ENCODE peak calls at places on chromosomes 12 and 14, in seven cellular contexts. Y is pancreas, C is fibroblast of lung, J is prostate gland, E is stomach, I is body of pancreas, K is uterus. O is an unnamed sample.

GRCh38 chr14:93207468-93208308 is 632 bp downstream of the UBR7 start:
- DNase-seq in Y (peak; percentile 40), C (peak; percentile 65), J (no peak), E (peak; percentile 40), I (peak; percentile 54), K (no peak), O (no peak)

GRCh38 chr14:100223332-100224171 is 15.4 kb upstream of the YY1 start:
- DNase-seq in Y (no peak), C (no peak), J (no peak), E (no peak), I (no peak), K (no peak), O (no peak)

GRCh38 chr12:122946690-122947271 is 19.5 kb downstream of the ABCB9 start:
- DNase-seq in Y (peak; percentile 40), C (peak; percentile 100), J (peak; percentile 93), E (peak; percentile 85), I (peak; percentile 86), K (peak; percentile 73), O (no peak)

GRCh38 chr14:22926316-22926715 is 2.9 kb downstream of the PRMT5 start:
- DNase-seq in Y (no peak), C (peak; percentile 41), J (no peak), E (no peak), I (no peak), K (no peak), O (no peak)

GRCh38 chr12:124365726-124366430 is 71.0 kb downstream of the RFLNA start:
- DNase-seq in Y (no peak), C (no peak), J (no peak), E (no peak), I (no peak), K (no peak), O (no peak)

GRCh38 chr12:122643207-122643805 is 59.9 kb downstream of the HCAR2 start:
- DNase-seq in Y (no peak), C (no peak), J (no peak), E (no peak), I (no peak), K (no peak), O (no peak)

GRCh38 chr12:100554608-100555077 is 18.8 kb upstream of the GAS2L3 start:
- DNase-seq in Y (peak; percentile 26), C (peak; percentile 82), J (no peak), E (no peak), I (peak; percentile 69), K (no peak), O (peak; percentile 41)

GRCh38 chr14:77302926-77303325 is 17.8 kb downstream of the POMT2 start:
- DNase-seq in Y (no peak), C (peak; percentile 82), J (no peak), E (no peak), I (no peak), K (no peak), O (no peak)

GRCh38 chr12:6771091-6771495 is 1.2 kb upstream of the LAG3 start:
- DNase-seq in Y (no peak), C (no peak), J (no peak), E (no peak), I (peak; percentile 58), K (peak; percentile 64), O (no peak)

GRCh38 chr14:33788116-33788515 is 162.8 kb downstream of the EGLN3 start:
- DNase-seq in Y (no peak), C (no peak), J (no peak), E (no peak), I (no peak), K (no peak), O (no peak)

DNA sequence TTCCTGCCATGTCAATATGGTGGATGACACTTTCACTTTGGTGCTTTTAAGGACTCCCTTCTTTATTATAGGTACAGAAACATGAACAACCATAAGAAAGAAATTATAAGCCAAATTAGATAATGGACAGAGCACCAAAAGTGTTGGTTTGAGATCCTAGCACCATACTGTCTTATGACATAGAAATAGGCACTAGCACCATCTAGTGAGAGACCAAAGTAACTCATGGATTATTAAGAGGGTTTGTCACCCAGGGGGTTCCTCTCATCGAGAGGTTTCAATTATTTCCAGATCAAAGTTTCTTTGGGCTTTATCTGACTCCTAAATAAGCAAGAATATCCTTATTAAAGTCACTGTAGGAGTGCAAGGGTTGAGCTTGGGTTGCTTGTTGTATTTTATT is 153.0 kb upstream of the DIO2 start:
- DNase-seq in Y (no peak), C (peak; percentile 32), J (no peak), E (no peak), I (no peak), K (no peak), O (no peak)
- TF ChIP-seq CTCF in Y (no peak), C (peak; percentile 33), J (no peak), E (no peak), I (peak; percentile 25), K (no peak), O (no peak)

DNA sequence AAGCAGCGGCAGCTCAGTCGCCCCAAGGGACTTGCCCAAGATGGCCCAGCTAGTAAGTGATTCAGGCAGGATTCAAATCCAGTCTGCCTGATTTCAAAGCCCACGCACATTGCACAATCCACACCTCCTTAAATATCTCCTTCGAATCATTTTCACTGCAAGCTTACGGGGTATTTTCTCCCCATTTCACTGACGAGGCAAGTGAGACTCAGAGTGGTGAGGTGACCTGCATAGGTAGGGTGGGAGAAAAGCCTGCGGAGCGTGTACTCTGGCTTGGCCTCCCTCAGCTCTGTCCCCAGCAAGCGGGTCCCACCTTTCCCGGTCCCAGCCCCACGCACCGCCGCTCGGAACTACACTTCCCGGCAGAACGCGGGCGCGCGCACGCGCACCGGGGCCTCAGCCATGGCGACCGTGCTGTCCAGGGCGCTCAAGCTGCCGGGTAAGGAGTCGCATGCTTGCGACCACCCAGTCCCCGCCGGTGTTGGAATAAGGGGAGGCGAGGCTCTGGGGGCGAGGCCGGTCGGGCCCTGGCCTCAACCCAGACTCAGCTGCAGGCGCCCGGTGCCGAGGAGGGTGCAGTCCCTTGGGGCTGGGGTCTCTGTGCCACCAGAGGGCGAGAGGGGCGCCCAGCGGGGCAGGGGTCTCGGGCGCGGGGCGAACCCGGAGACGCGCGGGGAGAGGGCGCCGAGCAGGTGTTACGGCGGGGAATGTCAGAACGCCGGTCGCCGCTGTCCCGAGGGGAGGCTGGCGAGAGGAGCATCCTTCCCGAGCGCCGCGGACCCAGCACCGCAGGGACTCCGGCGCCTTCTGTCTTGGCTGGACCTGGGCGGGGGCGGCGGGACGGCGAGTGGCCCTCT is at the start of gene FAM234B:
- DNase-seq in Y (peak; percentile 67), C (peak; percentile 56), J (peak; percentile 63), E (peak; percentile 76), I (peak; percentile 73), K (peak; percentile 69), O (peak; percentile 74)
- H3K27ac ChIP-seq in Y (no peak within 1 kb of the TSS), C (no peak within 1 kb of the TSS), J (peak within 1 kb of the TSS; percentile 59), E (no peak within 1 kb of the TSS), I (peak within 1 kb of the TSS; percentile 22), K (peak within 1 kb of the TSS; percentile 61), O (peak within 1 kb of the TSS; percentile 4)

GRCh38 chr12:2805146-2805525 is 7.3 kb upstream of the ITFG2 start:
- DNase-seq in Y (no peak), C (peak; percentile 80), J (no peak), E (no peak), I (no peak), K (no peak), O (no peak)
- H3K36me3 ChIP-seq in Y (peaks cover 6% of the 10 kb centered on the region), C (peaks cover 14% of the 10 kb centered on the region), J (peaks cover 16% of the 10 kb centered on the region), E (peaks cover 45% of the 10 kb centered on the region), I (peaks cover 9% of the 10 kb centered on the region), K (no peaks in the 10 kb centered on the region), O (no peaks in the 10 kb centered on the region)

DNA sequence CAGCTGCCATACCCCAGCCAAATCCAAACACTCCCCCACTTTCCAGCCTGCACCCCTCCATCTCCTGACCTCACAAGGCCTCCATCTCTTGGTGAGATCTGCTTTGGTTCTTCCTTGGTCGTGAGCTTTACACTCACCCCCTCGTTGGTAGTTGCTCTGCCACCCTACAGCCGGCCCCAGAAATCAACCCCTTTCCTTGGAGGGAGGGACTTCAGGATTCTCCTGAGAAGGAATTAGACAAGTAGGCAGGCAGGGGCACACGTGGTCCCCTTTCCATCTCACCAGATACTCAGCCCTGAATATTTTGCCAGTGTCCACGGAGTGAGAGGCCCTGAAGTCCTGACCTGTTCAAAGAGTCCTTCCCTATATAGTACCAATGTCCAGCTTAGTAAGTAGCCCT is 120.0 kb upstream of the PWP1 start:
- DNase-seq in Y (no peak), C (no peak), J (no peak), E (no peak), I (no peak), K (no peak), O (no peak)
- TF ChIP-seq CTCF in Y (no peak), C (no peak), J (no peak), E (no peak), I (no peak), K (no peak), O (no peak)

DNA sequence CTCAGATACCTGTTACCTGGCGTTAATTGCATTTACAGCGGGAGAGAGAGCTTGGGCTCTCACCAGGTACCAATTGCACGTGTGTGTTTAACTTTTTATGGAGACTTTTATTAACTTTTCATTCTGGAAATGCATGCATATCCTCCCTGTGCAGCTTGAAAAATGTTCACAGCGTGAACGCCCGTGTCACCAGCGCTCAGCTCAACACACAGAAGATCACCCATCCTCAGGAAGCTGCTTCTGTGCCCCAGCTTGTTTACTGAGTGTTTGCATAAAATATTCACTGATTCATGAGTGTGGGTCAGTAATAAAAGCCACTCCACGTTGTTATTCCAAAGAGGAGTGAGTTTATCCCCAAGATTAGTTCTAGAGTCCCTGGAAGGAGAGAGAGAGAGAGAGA is 75.5 kb upstream of the FZD10 start:
- DNase-seq in Y (no peak), C (no peak), J (no peak), E (no peak), I (no peak), K (no peak), O (no peak)
- H3K27ac ChIP-seq in Y (no peak overlapping the region), C (no peak overlapping the region), J (peak overlapping the region; percentile 48), E (no peak overlapping the region), I (no peak overlapping the region), K (no peak overlapping the region), O (no peak overlapping the region)

DNA sequence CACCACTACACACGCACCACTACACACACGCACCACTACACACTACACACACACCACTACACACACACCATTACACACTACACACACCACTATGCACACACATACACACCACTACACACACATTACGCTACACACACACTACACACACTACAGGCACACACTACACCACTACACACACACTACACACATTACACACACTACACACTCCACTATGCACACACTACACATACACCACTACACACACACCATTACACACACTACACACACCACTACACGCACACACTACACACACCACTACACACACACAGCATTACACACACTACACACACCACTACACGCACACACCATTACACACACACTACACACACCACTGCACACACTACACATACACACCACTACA is 12.7 kb downstream of the NOC4L start:
- DNase-seq in Y (no peak), C (no peak), J (no peak), E (no peak), I (no peak), K (no peak), O (no peak)
- H3K36me3 ChIP-seq in Y (no peaks in the 10 kb centered on the region), C (peaks cover 11% of the 10 kb centered on the region), J (no peaks in the 10 kb centered on the region), E (peaks cover 5% of the 10 kb centered on the region), I (no peaks in the 10 kb centered on the region), K (no peaks in the 10 kb centered on the region), O (no peaks in the 10 kb centered on the region)